ENCODE peak calls at places on chromosomes 4 and X, in four cellular contexts. F is lung, C is left lung, Z is GM23248. U is an unnamed sample. For H3K4me1, the result is how much of the 10 kb centered on the place peaks cover.

GRCh38 chrX:105331244-105331643 is 110.8 kb upstream of the TEX13A start:
- DNase-seq in C (no peak), F (no peak), Z (no peak), U (no peak)

GRCh38 chr4:74968456-74969164 is 35.7 kb downstream of the PARM1 start:
- DNase-seq in C (no peak), Z (no peak), F (no peak), U (no peak)

GRCh38 chr4:137471461-137471860 is 60.8 kb downstream of the PCDH18 start:
- DNase-seq in C (no peak), F (no peak), Z (peak), U (no peak)

GRCh38 chrX:64850371-64851082 is 125.7 kb downstream of the ZC4H2 start:
- DNase-seq in F (no peak), Z (no peak), C (no peak), U (no peak)

GRCh38 chrX:82813671-82814078 is 694.4 kb upstream of the POU3F4 start:
- DNase-seq in F (no peak), C (no peak), Z (peak), U (peak)

GRCh38 chr4:123405212-123405856 is 8.7 kb downstream of the SPRY1 start:
- DNase-seq in Z (no peak), F (no peak), C (no peak), U (no peak)

GRCh38 chr4:16791460-16791859 is 107.0 kb downstream of the LDB2 start:
- DNase-seq in C (no peak), Z (no peak), F (no peak), U (no peak)

GRCh38 chrX:145630081-145630480 is 187.5 kb upstream of the SLITRK2 start:
- DNase-seq in Z (no peak), F (no peak), C (no peak), U (no peak)

GRCh38 chr4:103136671-103137445 is 37.2 kb upstream of the BDH2 start:
- DNase-seq in Z (no peak), F (no peak), C (no peak), U (no peak)

GRCh38 chr4:85411386-85411785 is 63.6 kb upstream of the ARHGAP24 start:
- DNase-seq in C (no peak), Z (no peak), F (no peak), U (no peak)

GRCh38 chrX:10938371-10938982 is 172.7 kb upstream of the HCCS start:
- DNase-seq in Z (no peak), F (no peak), C (no peak), U (no peak)

GRCh38 chr4:10161840-10162239 is 45.2 kb upstream of the WDR1 start:
- DNase-seq in F (no peak), Z (no peak), C (no peak), U (no peak)

GRCh38 chrX:10117864-10118377 is 38.9 kb upstream of the CLCN4 start:
- DNase-seq in Z (no peak), F (no peak), C (no peak), U (no peak)

GRCh38 chr4:170446782-170447181 is 357.0 kb upstream of the AADAT start:
- DNase-seq in F (no peak), C (no peak), Z (no peak), U (no peak)

GRCh38 chr4:88653371-88653946 is 44.2 kb downstream of the NAP1L5 start:
- DNase-seq in Z (no peak), C (no peak), F (no peak), U (no peak)

GRCh38 chrX:54786972-54787371 is 11.1 kb downstream of the ITIH6 start:
- DNase-seq in F (no peak), Z (no peak), C (no peak), U (no peak)

GRCh38 chrX:67604979-67605703 is 61.3 kb downstream of the AR start:
- DNase-seq in F (no peak), Z (peak), C (no peak), U (no peak)

GRCh38 chr4:152258804-152259708 is 276.8 kb downstream of the FBXW7 start:
- DNase-seq in F (no peak), Z (peak), C (no peak), U (no peak)

GRCh38 chrX:101744085-101744484 is 84.4 kb upstream of the ARMCX2 start:
- DNase-seq in C (no peak), F (no peak), Z (peak), U (no peak)

GRCh38 chrX:78321809-78322208 is 5.6 kb downstream of the CYSLTR1 start:
- DNase-seq in C (peak), Z (no peak), F (peak), U (no peak)

GRCh38 chrX:69109036-69109663 is 56.1 kb downstream of the PJA1 start:
- DNase-seq in F (no peak), C (no peak), Z (no peak), U (no peak)

GRCh38 chr4:144575181-144575580 is 70.8 kb upstream of the HHIP start:
- DNase-seq in F (no peak), Z (peak), C (no peak), U (no peak)

DNA sequence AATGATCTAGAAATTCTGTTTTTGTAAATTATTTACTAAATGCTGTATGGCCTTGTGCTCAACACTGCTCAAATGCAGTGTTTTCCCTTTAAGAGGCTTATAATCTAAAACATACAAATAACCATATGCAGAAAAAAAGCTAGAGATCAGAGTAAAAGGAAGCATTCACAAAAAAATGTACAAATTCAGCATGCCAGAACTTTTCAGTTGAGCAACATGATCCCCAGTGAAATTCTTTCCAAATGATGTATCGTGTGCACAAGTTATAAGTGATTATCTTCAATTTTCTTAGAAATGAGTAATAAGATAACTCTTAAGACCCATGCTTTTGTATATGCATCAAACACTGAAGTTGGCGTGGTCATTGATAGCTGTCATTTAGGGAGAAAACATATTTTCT is 5.0 kb downstream of the GPC3 start:
- DNase-seq in Z (peak), C (no peak), F (no peak), U (no peak)
- H3K4me1 ChIP-seq in Z (under half), C (under half), F (under half), U (under half)

GRCh38 chr4:24322986-24323385 is 261.4 kb downstream of the DHX15 start:
- DNase-seq in C (no peak), Z (no peak), F (no peak), U (no peak)
- H3K4me3 ChIP-seq in C (no peak), Z (no peak), F (no peak), U (no peak)

GRCh38 chrX:110215411-110215810 is 102.5 kb downstream of the AMMECR1 start:
- DNase-seq in Z (no peak), C (no peak), F (no peak), U (no peak)
- H3K4me1 ChIP-seq in Z (under half), C (under half), F (under half), U (under half)

GRCh38 chr4:139735381-139736256 is 70.0 kb downstream of the MGST2 start:
- DNase-seq in Z (peak), C (no peak), F (no peak), U (no peak)
- H3K4me3 ChIP-seq in Z (peak), C (peak), F (no peak), U (peak)

GRCh38 chr4:5750052-5750950 is 39.3 kb downstream of the EVC start:
- DNase-seq in F (no peak), C (no peak), Z (peak), U (no peak)
- H3K4me1 ChIP-seq in F (under half), C (under half), Z (under half), U (under half)

GRCh38 chr4:15144249-15144966 is 142.1 kb downstream of the CPEB2 start:
- DNase-seq in Z (no peak), F (no peak), C (no peak), U (no peak)

GRCh38 chr4:15144967-15145295 is 142.7 kb downstream of the CPEB2 start:
- DNase-seq in Z (no peak), C (no peak), F (no peak), U (no peak)

GRCh38 chr4:15142201-15142600 is 139.9 kb downstream of the CPEB2 start:
- DNase-seq in C (no peak), F (no peak), Z (no peak), U (no peak)

GRCh38 chr4:15143551-15143950 is 141.3 kb downstream of the CPEB2 start:
- DNase-seq in C (no peak), Z (no peak), F (no peak), U (no peak)

GRCh38 chr4:15139599-15139998 is 137.3 kb downstream of the CPEB2 start:
- DNase-seq in F (no peak), Z (no peak), C (no peak), U (no peak)
- H3K4me3 ChIP-seq in F (no peak), Z (no peak), C (no peak), U (no peak)

GRCh38 chrX:94057385-94057784 is 383.4 kb downstream of the FAM133A start:
- DNase-seq in C (no peak), Z (peak), F (no peak), U (no peak)

GRCh38 chrX:94053575-94053974 is 379.6 kb downstream of the FAM133A start:
- DNase-seq in F (no peak), C (no peak), Z (no peak), U (no peak)

GRCh38 chrX:94058728-94059382 is 384.8 kb downstream of the FAM133A start:
- DNase-seq in F (no peak), C (no peak), Z (peak), U (peak)
- H3K4me1 ChIP-seq in F (under half), C (under half), Z (under half), U (under half)

GRCh38 chr4:148329751-148330150 is 112.5 kb downstream of the NR3C2 start:
- DNase-seq in C (no peak), F (no peak), Z (no peak), U (no peak)

GRCh38 chr4:148333265-148333664 is 108.9 kb downstream of the NR3C2 start:
- DNase-seq in Z (no peak), C (no peak), F (no peak), U (no peak)

GRCh38 chr4:148330724-148331123 is 111.5 kb downstream of the NR3C2 start:
- DNase-seq in C (no peak), Z (no peak), F (no peak), U (no peak)

GRCh38 chr4:148330161-148330560 is 112.1 kb downstream of the NR3C2 start:
- DNase-seq in C (no peak), Z (no peak), F (no peak), U (no peak)

DNA sequence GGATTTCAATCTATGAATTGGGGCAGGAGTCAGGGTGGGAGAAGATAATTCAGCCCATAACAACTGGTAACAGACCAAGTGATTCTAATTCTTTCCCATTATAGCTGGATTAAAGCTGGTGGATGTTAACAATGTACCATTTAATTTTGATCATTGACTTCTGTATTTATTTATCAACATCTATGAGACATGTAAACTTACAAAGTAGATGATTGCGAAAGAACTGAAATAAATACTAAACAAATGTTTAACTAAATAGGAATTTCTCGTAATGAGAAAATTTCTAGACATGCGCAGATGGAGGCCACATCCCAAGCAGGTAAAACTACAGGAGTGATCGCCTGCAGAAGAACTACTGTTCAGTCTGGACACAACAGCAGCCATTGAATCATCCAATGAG is 107.1 kb downstream of the NR3C2 start:
- DNase-seq in Z (no peak), C (no peak), F (no peak), U (no peak)
- H3K4me3 ChIP-seq in Z (no peak), C (no peak), F (no peak), U (no peak)

U was measured in Caco-2.